ENCODE peak calls at places on chromosomes 6 and 20, in five cellular contexts. W is SW480, I is T-helper 1 cell, Z is GM13976, R is astrocyte of the spinal cord. H is an unnamed sample.

GRCh38 chr20:51985013-51985415 is 182.7 kb upstream of the SALL4 start:
- DNase-seq in W (peak; percentile 92), I (no peak), Z (no peak), R (peak; percentile 94), H (peak; percentile 100)

GRCh38 chr6:148885920-148886845 is 139.4 kb downstream of the UST start:
- DNase-seq in W (no peak), I (no peak), Z (no peak), R (peak; percentile 26), H (no peak)

GRCh38 chr20:8568068-8568467 is 436.0 kb downstream of the PLCB1 start:
- DNase-seq in W (no peak), I (no peak), Z (no peak), R (no peak), H (no peak)

GRCh38 chr6:40788661-40789111 is 201.5 kb upstream of the LRFN2 start:
- DNase-seq in W (no peak), I (no peak), Z (no peak), R (peak; percentile 5), H (no peak)

GRCh38 chr20:21521596-21522478 is 8.0 kb upstream of the NKX2-2 start:
- DNase-seq in W (no peak), I (no peak), Z (peak; percentile 15), R (no peak), H (no peak)

GRCh38 chr6:42523158-42523814 is 40.5 kb upstream of the UBR2 start:
- DNase-seq in W (no peak), I (no peak), Z (no peak), R (peak; percentile 63), H (no peak)

GRCh38 chr6:3211681-3212080 is 15.8 kb downstream of the TUBB2B start:
- DNase-seq in W (no peak), I (no peak), Z (no peak), R (no peak), H (peak; percentile 32)

GRCh38 chr6:14396826-14397517 is 279.4 kb downstream of the CD83 start:
- DNase-seq in W (no peak), I (peak; percentile 11), Z (peak; percentile 49), R (peak; percentile 3), H (peak; percentile 27)

GRCh38 chr20:62835931-62836861 is 19.3 kb downstream of the COL9A3 start:
- DNase-seq in W (no peak), I (no peak), Z (no peak), R (no peak), H (no peak)

GRCh38 chr6:135217663-135218062 is 36.6 kb downstream of the MYB start:
- DNase-seq in W (no peak), I (no peak), Z (no peak), R (no peak), H (no peak)

GRCh38 chr6:41591859-41592502 is 45.8 kb downstream of the FOXP4 start:
- DNase-seq in W (peak; percentile 42), I (peak; percentile 60), Z (peak; percentile 91), R (peak; percentile 66), H (peak; percentile 87)

GRCh38 chr6:90584636-90585255 is 2.1 kb downstream of the MAP3K7 start:
- DNase-seq in W (no peak), I (peak; percentile 16), Z (peak; percentile 18), R (peak; percentile 18), H (no peak)

GRCh38 chr20:43459022-43459942 is 1.6 kb downstream of the SRSF6 start:
- DNase-seq in W (no peak), I (peak; percentile 29), Z (no peak), R (no peak), H (no peak)

GRCh38 chr20:20292472-20292871 is 75.4 kb upstream of the INSM1 start:
- DNase-seq in W (no peak), I (peak; percentile 14), Z (no peak), R (no peak), H (no peak)

GRCh38 chr6:139338845-139339244 is 35.6 kb downstream of the CITED2 start:
- DNase-seq in W (no peak), I (no peak), Z (no peak), R (peak; percentile 32), H (no peak)

GRCh38 chr6:381742-382461 is 9.7 kb upstream of the IRF4 start:
- DNase-seq in W (no peak), I (no peak), Z (peak; percentile 63), R (no peak), H (no peak)

GRCh38 chr20:51372176-51372803 is 170.2 kb downstream of the NFATC2 start:
- DNase-seq in W (peak; percentile 79), I (peak; percentile 49), Z (peak; percentile 85), R (peak; percentile 80), H (peak; percentile 98)

H was measured in HTR-8/SVneo.